ENCODE peak calls at places on chromosomes 11 and 22, in five cellular contexts. One of them, this sample, is unnamed.

GRCh38 chr11:12045914-12046635 is 37.6 kb upstream of the DKK3 start:
- DNase-seq in AG04450: no peak
- DNase-seq in fibroblast of the aortic adventitia: no peak
- DNase-seq in fibroblast of lung: no peak
- DNase-seq in naive thymus-derived CD4-positive, alpha-beta T cell: no peak
- DNase-seq in this sample: no peak

GRCh38 chr11:12941671-12942070 is 67.4 kb upstream of the RASSF10 start:
- DNase-seq in naive thymus-derived CD4-positive, alpha-beta T cell: no peak
- DNase-seq in fibroblast of lung: peak; percentile 88
- DNase-seq in AG04450: no peak
- DNase-seq in fibroblast of the aortic adventitia: no peak
- DNase-seq in this sample: no peak

GRCh38 chr22:17984114-17984513 is 40.2 kb downstream of the MICAL3 start:
- DNase-seq in naive thymus-derived CD4-positive, alpha-beta T cell: no peak
- DNase-seq in fibroblast of lung: no peak
- DNase-seq in fibroblast of the aortic adventitia: no peak
- DNase-seq in AG04450: no peak
- DNase-seq in this sample: no peak

GRCh38 chr11:68215087-68215445 is 2.0 kb upstream of the KMT5B start:
- DNase-seq in naive thymus-derived CD4-positive, alpha-beta T cell: no peak
- DNase-seq in fibroblast of lung: no peak
- DNase-seq in fibroblast of the aortic adventitia: no peak
- DNase-seq in AG04450: no peak
- DNase-seq in this sample: no peak

GRCh38 chr11:8234425-8234821 is 29.3 kb downstream of the LMO1 start:
- DNase-seq in fibroblast of the aortic adventitia: no peak
- DNase-seq in AG04450: no peak
- DNase-seq in naive thymus-derived CD4-positive, alpha-beta T cell: no peak
- DNase-seq in fibroblast of lung: peak; percentile 2
- DNase-seq in this sample: no peak

GRCh38 chr11:10076458-10077141 is 217.4 kb downstream of the SBF2 start:
- DNase-seq in naive thymus-derived CD4-positive, alpha-beta T cell: peak; percentile 1
- DNase-seq in fibroblast of the aortic adventitia: peak; percentile 88
- DNase-seq in fibroblast of lung: peak; percentile 36
- DNase-seq in AG04450: no peak
- DNase-seq in this sample: no peak

GRCh38 chr11:119594639-119595249 is 134.3 kb downstream of the NECTIN1 start:
- DNase-seq in fibroblast of lung: peak; percentile 93
- DNase-seq in naive thymus-derived CD4-positive, alpha-beta T cell: no peak
- DNase-seq in fibroblast of the aortic adventitia: peak; percentile 90
- DNase-seq in AG04450: peak; percentile 37
- DNase-seq in this sample: no peak

GRCh38 chr11:94924074-94925031 is 49.0 kb downstream of the CWC15 start:
- DNase-seq in naive thymus-derived CD4-positive, alpha-beta T cell: peak; percentile 41
- DNase-seq in fibroblast of the aortic adventitia: no peak
- DNase-seq in AG04450: no peak
- DNase-seq in fibroblast of lung: no peak
- DNase-seq in this sample: peak; percentile 44

GRCh38 chr11:134784046-134784445 is 372.0 kb upstream of the B3GAT1 start:
- DNase-seq in fibroblast of lung: no peak
- DNase-seq in fibroblast of the aortic adventitia: no peak
- DNase-seq in AG04450: no peak
- DNase-seq in naive thymus-derived CD4-positive, alpha-beta T cell: no peak
- DNase-seq in this sample: no peak

GRCh38 chr11:72111803-72112540 is 523 bp downstream of the ANAPC15 start:
- DNase-seq in fibroblast of the aortic adventitia: peak; percentile 100
- DNase-seq in naive thymus-derived CD4-positive, alpha-beta T cell: no peak
- DNase-seq in AG04450: peak; percentile 99
- DNase-seq in fibroblast of lung: peak; percentile 99
- DNase-seq in this sample: peak; percentile 98

GRCh38 chr11:93577291-93577690 is 34.1 kb upstream of the SMCO4 start:
- DNase-seq in fibroblast of the aortic adventitia: peak; percentile 48
- DNase-seq in naive thymus-derived CD4-positive, alpha-beta T cell: no peak
- DNase-seq in AG04450: no peak
- DNase-seq in fibroblast of lung: peak; percentile 92
- DNase-seq in this sample: no peak

GRCh38 chr22:32018056-32018455 is 25.0 kb upstream of the SLC5A1 start:
- DNase-seq in AG04450: no peak
- DNase-seq in fibroblast of the aortic adventitia: peak; percentile 33
- DNase-seq in naive thymus-derived CD4-positive, alpha-beta T cell: no peak
- DNase-seq in fibroblast of lung: peak; percentile 86
- DNase-seq in this sample: no peak

GRCh38 chr11:75625970-75626691 is 42.7 kb downstream of the MAP6 start:
- DNase-seq in fibroblast of the aortic adventitia: peak; percentile 81
- DNase-seq in AG04450: peak; percentile 71
- DNase-seq in naive thymus-derived CD4-positive, alpha-beta T cell: no peak
- DNase-seq in fibroblast of lung: peak; percentile 91
- DNase-seq in this sample: no peak

GRCh38 chr11:21814169-21814568 is 378.7 kb upstream of the ANO5 start:
- DNase-seq in fibroblast of the aortic adventitia: peak; percentile 1
- DNase-seq in fibroblast of lung: peak; percentile 2
- DNase-seq in naive thymus-derived CD4-positive, alpha-beta T cell: no peak
- DNase-seq in AG04450: no peak
- DNase-seq in this sample: peak; percentile 10

GRCh38 chr11:57336111-57336666 is 497 bp upstream of the SSRP1 start:
- DNase-seq in AG04450: no peak
- DNase-seq in fibroblast of lung: no peak
- DNase-seq in naive thymus-derived CD4-positive, alpha-beta T cell: no peak
- DNase-seq in fibroblast of the aortic adventitia: no peak
- DNase-seq in this sample: no peak

GRCh38 chr11:113057038-113057437 is 95.8 kb downstream of the NCAM1 start:
- DNase-seq in AG04450: no peak
- DNase-seq in fibroblast of lung: no peak
- DNase-seq in naive thymus-derived CD4-positive, alpha-beta T cell: no peak
- DNase-seq in fibroblast of the aortic adventitia: no peak
- DNase-seq in this sample: no peak

GRCh38 chr11:80718611-80719291 is 1277.9 kb upstream of the TENM4 start:
- DNase-seq in fibroblast of lung: no peak
- DNase-seq in naive thymus-derived CD4-positive, alpha-beta T cell: no peak
- DNase-seq in fibroblast of the aortic adventitia: no peak
- DNase-seq in AG04450: no peak
- DNase-seq in this sample: no peak

GRCh38 chr22:20380486-20380885 is 13.5 kb upstream of the ZNF74 start:
- DNase-seq in fibroblast of lung: no peak
- DNase-seq in AG04450: no peak
- DNase-seq in fibroblast of the aortic adventitia: no peak
- DNase-seq in naive thymus-derived CD4-positive, alpha-beta T cell: no peak
- DNase-seq in this sample: no peak

GRCh38 chr11:119363874-119364590 is 17.5 kb downstream of the USP2 start:
- DNase-seq in AG04450: no peak
- DNase-seq in naive thymus-derived CD4-positive, alpha-beta T cell: peak; percentile 55
- DNase-seq in fibroblast of the aortic adventitia: no peak
- DNase-seq in fibroblast of lung: peak; percentile 20
- DNase-seq in this sample: no peak

GRCh38 chr11:18313985-18314763 is 7.8 kb downstream of the HPS5 start:
- DNase-seq in fibroblast of lung: peak; percentile 43
- DNase-seq in AG04450: no peak
- DNase-seq in naive thymus-derived CD4-positive, alpha-beta T cell: no peak
- DNase-seq in fibroblast of the aortic adventitia: no peak
- DNase-seq in this sample: no peak

GRCh38 chr11:1193326-1194230 is 29.3 kb upstream of the MUC5B start:
- DNase-seq in naive thymus-derived CD4-positive, alpha-beta T cell: no peak
- DNase-seq in fibroblast of the aortic adventitia: no peak
- DNase-seq in fibroblast of lung: no peak
- DNase-seq in AG04450: no peak
- DNase-seq in this sample: no peak

GRCh38 chr11:99534812-99535211 is 514.1 kb downstream of the CNTN5 start:
- DNase-seq in fibroblast of lung: peak; percentile 7
- DNase-seq in naive thymus-derived CD4-positive, alpha-beta T cell: no peak
- DNase-seq in AG04450: peak; percentile 4
- DNase-seq in fibroblast of the aortic adventitia: no peak
- DNase-seq in this sample: no peak

GRCh38 chr11:70616938-70617674 is 218.8 kb downstream of the CTTN start:
- DNase-seq in fibroblast of the aortic adventitia: no peak
- DNase-seq in fibroblast of lung: no peak
- DNase-seq in naive thymus-derived CD4-positive, alpha-beta T cell: no peak
- DNase-seq in AG04450: no peak
- DNase-seq in this sample: no peak

GRCh38 chr11:62905927-62906531 is 15.1 kb downstream of the CHRM1 start:
- DNase-seq in AG04450: peak; percentile 69
- DNase-seq in naive thymus-derived CD4-positive, alpha-beta T cell: peak; percentile 80
- DNase-seq in fibroblast of the aortic adventitia: peak; percentile 85
- DNase-seq in fibroblast of lung: peak; percentile 59
- DNase-seq in this sample: peak; percentile 67

GRCh38 chr11:64784813-64785581 is 6.7 kb upstream of the SF1 start:
- DNase-seq in fibroblast of lung: no peak
- DNase-seq in fibroblast of the aortic adventitia: no peak
- DNase-seq in AG04450: no peak
- DNase-seq in naive thymus-derived CD4-positive, alpha-beta T cell: no peak
- DNase-seq in this sample: no peak

GRCh38 chr11:103659138-103659734 is 377.2 kb upstream of the DDI1 start:
- DNase-seq in fibroblast of lung: peak; percentile 12
- DNase-seq in AG04450: no peak
- DNase-seq in naive thymus-derived CD4-positive, alpha-beta T cell: no peak
- DNase-seq in fibroblast of the aortic adventitia: no peak
- DNase-seq in this sample: no peak

GRCh38 chr22:36406139-36406538 is 18.4 kb upstream of the MYH9 start:
- DNase-seq in fibroblast of lung: no peak
- DNase-seq in AG04450: no peak
- DNase-seq in naive thymus-derived CD4-positive, alpha-beta T cell: no peak
- DNase-seq in fibroblast of the aortic adventitia: no peak
- DNase-seq in this sample: peak; percentile 55

GRCh38 chr11:112289588-112290461 is 29.2 kb upstream of the PLET1 start:
- DNase-seq in naive thymus-derived CD4-positive, alpha-beta T cell: peak; percentile 88
- DNase-seq in AG04450: no peak
- DNase-seq in fibroblast of the aortic adventitia: peak; percentile 52
- DNase-seq in fibroblast of lung: peak; percentile 53
- DNase-seq in this sample: peak; percentile 33

GRCh38 chr11:20388096-20389055 is 860 bp downstream of the PRMT3 start:
- DNase-seq in naive thymus-derived CD4-positive, alpha-beta T cell: no peak
- DNase-seq in fibroblast of the aortic adventitia: peak; percentile 19
- DNase-seq in fibroblast of lung: no peak
- DNase-seq in AG04450: no peak
- DNase-seq in this sample: no peak

GRCh38 chr22:26851125-26851524 is 193.7 kb downstream of the MIAT start:
- DNase-seq in fibroblast of the aortic adventitia: no peak
- DNase-seq in naive thymus-derived CD4-positive, alpha-beta T cell: no peak
- DNase-seq in AG04450: no peak
- DNase-seq in fibroblast of lung: no peak
- DNase-seq in this sample: no peak

GRCh38 chr22:39174498-39175120 is 22.1 kb upstream of the CBX7 start:
- DNase-seq in fibroblast of the aortic adventitia: peak; percentile 69
- DNase-seq in fibroblast of lung: peak; percentile 83
- DNase-seq in AG04450: peak; percentile 71
- DNase-seq in naive thymus-derived CD4-positive, alpha-beta T cell: peak; percentile 71
- DNase-seq in this sample: peak; percentile 66

GRCh38 chr22:20015187-20015625 is 1.4 kb downstream of the ARVCF start:
- DNase-seq in fibroblast of lung: no peak
- DNase-seq in naive thymus-derived CD4-positive, alpha-beta T cell: no peak
- DNase-seq in AG04450: no peak
- DNase-seq in fibroblast of the aortic adventitia: no peak
- DNase-seq in this sample: no peak

GRCh38 chr11:113311536-113311935 is 2.8 kb upstream of the TTC12 start:
- DNase-seq in AG04450: no peak
- DNase-seq in naive thymus-derived CD4-positive, alpha-beta T cell: no peak
- DNase-seq in fibroblast of lung: peak; percentile 39
- DNase-seq in fibroblast of the aortic adventitia: no peak
- DNase-seq in this sample: no peak

GRCh38 chr11:111565111-111565720 is 24.7 kb downstream of the LAYN start:
- DNase-seq in fibroblast of the aortic adventitia: peak; percentile 89
- DNase-seq in AG04450: no peak
- DNase-seq in naive thymus-derived CD4-positive, alpha-beta T cell: peak; percentile 62
- DNase-seq in fibroblast of lung: peak; percentile 57
- DNase-seq in this sample: peak; percentile 69

GRCh38 chr11:1225386-1226225 is 2.7 kb downstream of the MUC5B start:
- DNase-seq in fibroblast of the aortic adventitia: no peak
- DNase-seq in AG04450: no peak
- DNase-seq in fibroblast of lung: no peak
- DNase-seq in naive thymus-derived CD4-positive, alpha-beta T cell: no peak
- DNase-seq in this sample: no peak

GRCh38 chr11:85076535-85077330 is 550.4 kb downstream of the DLG2 start:
- DNase-seq in AG04450: no peak
- DNase-seq in fibroblast of the aortic adventitia: peak; percentile 67
- DNase-seq in naive thymus-derived CD4-positive, alpha-beta T cell: no peak
- DNase-seq in fibroblast of lung: peak; percentile 88
- DNase-seq in this sample: peak; percentile 90

GRCh38 chr11:121351089-121351488 is 58.5 kb downstream of the SC5D start:
- DNase-seq in AG04450: no peak
- DNase-seq in naive thymus-derived CD4-positive, alpha-beta T cell: no peak
- DNase-seq in fibroblast of lung: no peak
- DNase-seq in fibroblast of the aortic adventitia: no peak
- DNase-seq in this sample: no peak

GRCh38 chr11:16511109-16511806 is 154.9 kb upstream of the SOX6 start:
- DNase-seq in fibroblast of lung: peak; percentile 91
- DNase-seq in fibroblast of the aortic adventitia: no peak
- DNase-seq in AG04450: peak; percentile 81
- DNase-seq in naive thymus-derived CD4-positive, alpha-beta T cell: no peak
- DNase-seq in this sample: no peak

GRCh38 chr22:23520875-23521441 is 59.1 kb downstream of the IGLL1 start:
- DNase-seq in AG04450: no peak
- DNase-seq in fibroblast of the aortic adventitia: peak; percentile 28
- DNase-seq in fibroblast of lung: peak; percentile 43
- DNase-seq in naive thymus-derived CD4-positive, alpha-beta T cell: no peak
- DNase-seq in this sample: no peak
- H3K4me3 ChIP-seq in AG04450: peak overlapping the region; percentile 45
- H3K4me3 ChIP-seq in fibroblast of the aortic adventitia: peak overlapping the region; percentile 58
- H3K4me3 ChIP-seq in fibroblast of lung: peak overlapping the region; percentile 55
- H3K4me3 ChIP-seq in naive thymus-derived CD4-positive, alpha-beta T cell: no peak overlapping the region
- H3K4me3 ChIP-seq in this sample: peak overlapping the region; percentile 62

GRCh38 chr11:2445107-2445947 is 519 bp downstream of the KCNQ1 start:
- DNase-seq in AG04450: no peak
- DNase-seq in fibroblast of lung: no peak
- DNase-seq in naive thymus-derived CD4-positive, alpha-beta T cell: peak; percentile 50
- DNase-seq in fibroblast of the aortic adventitia: no peak
- DNase-seq in this sample: no peak
- H3K4me3 ChIP-seq in AG04450: no peak overlapping the region
- H3K4me3 ChIP-seq in fibroblast of lung: no peak overlapping the region
- H3K4me3 ChIP-seq in naive thymus-derived CD4-positive, alpha-beta T cell: peak overlapping the region; percentile 71
- H3K4me3 ChIP-seq in fibroblast of the aortic adventitia: no peak overlapping the region
- H3K4me3 ChIP-seq in this sample: no peak overlapping the region

GRCh38 chr11:73194034-73194507 is 24.0 kb upstream of the P2RY2 start:
- DNase-seq in naive thymus-derived CD4-positive, alpha-beta T cell: no peak
- DNase-seq in fibroblast of lung: no peak
- DNase-seq in AG04450: no peak
- DNase-seq in fibroblast of the aortic adventitia: no peak
- DNase-seq in this sample: no peak
- H3K4me3 ChIP-seq in naive thymus-derived CD4-positive, alpha-beta T cell: no peak overlapping the region
- H3K4me3 ChIP-seq in fibroblast of lung: no peak overlapping the region
- H3K4me3 ChIP-seq in AG04450: no peak overlapping the region
- H3K4me3 ChIP-seq in fibroblast of the aortic adventitia: no peak overlapping the region
- H3K4me3 ChIP-seq in this sample: no peak overlapping the region

DNA sequence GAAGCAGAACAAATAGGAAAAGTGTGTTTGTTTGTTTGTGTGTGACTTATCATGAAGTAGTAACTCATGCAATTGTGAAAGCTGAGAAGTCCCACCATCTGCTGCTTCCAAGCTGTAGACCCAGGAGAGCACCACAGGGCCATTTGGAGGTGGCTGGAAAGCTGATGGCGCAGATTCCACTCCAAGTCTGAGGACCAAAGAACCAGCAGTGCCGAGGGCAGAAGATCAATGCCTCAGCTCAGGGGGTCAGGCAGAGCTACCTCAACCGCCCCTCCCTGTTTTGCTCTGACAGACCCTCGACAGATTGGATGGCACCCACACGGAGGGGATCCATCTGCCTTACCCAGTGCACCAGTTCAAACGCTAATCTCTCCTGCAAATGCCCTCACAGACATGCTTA is 896.2 kb downstream of the BRD1 start:
- DNase-seq in AG04450: no peak
- DNase-seq in naive thymus-derived CD4-positive, alpha-beta T cell: no peak
- DNase-seq in fibroblast of the aortic adventitia: no peak
- DNase-seq in fibroblast of lung: no peak
- DNase-seq in this sample: no peak
- H3K4me3 ChIP-seq in AG04450: no peak overlapping the region
- H3K4me3 ChIP-seq in naive thymus-derived CD4-positive, alpha-beta T cell: no peak overlapping the region
- H3K4me3 ChIP-seq in fibroblast of the aortic adventitia: no peak overlapping the region
- H3K4me3 ChIP-seq in fibroblast of lung: no peak overlapping the region
- H3K4me3 ChIP-seq in this sample: no peak overlapping the region